ENCODE peak calls at places on chromosome 15, in seven cellular contexts. E is heart right ventricle; B is activated CD8-positive, alpha-beta memory T cell treated with anti-CD3 and anti-CD28 coated beads, Interleukin-2, amount 50 U/mL, for 4 hours; U is CD8-positive, alpha-beta T cell; C is activated naive CD4-positive, alpha-beta T cell treated with Interleukin-2 at 50 U/mL for 16 hours; Y is stomach; Z is B cell. G is an unnamed sample.

GRCh38 chr15:47432831-47433230 is 284.5 kb upstream of the SEMA6D start:
- DNase-seq in E (no peak), B (no peak), U (no peak), C (no peak), Y (no peak), Z (no peak), G (no peak)

GRCh38 chr15:58521293-58521991 is 89.7 kb downstream of the LIPC start:
- DNase-seq in E (peak; percentile 38), B (no peak), U (no peak), C (no peak), Y (no peak), Z (no peak), G (no peak)

GRCh38 chr15:65323071-65323511 is 18.6 kb downstream of the RNU5B-1 start:
- DNase-seq in E (peak; percentile 79), B (no peak), U (no peak), C (no peak), Y (no peak), Z (no peak), G (peak; percentile 41)

GRCh38 chr15:25850154-25851111 is 12.7 kb downstream of the ATP10A start:
- DNase-seq in E (peak; percentile 79), B (peak; percentile 76), U (peak; percentile 74), C (peak; percentile 73), Y (peak; percentile 52), Z (peak; percentile 78), G (peak; percentile 64)

GRCh38 chr15:58462547-58462946 is 30.8 kb downstream of the LIPC start:
- DNase-seq in E (no peak), B (no peak), U (no peak), C (no peak), Y (peak; percentile 67), Z (no peak), G (peak; percentile 66)

GRCh38 chr15:67065531-67066005 is at the start of gene SMAD3:
- DNase-seq in E (peak; percentile 91), B (peak; percentile 71), U (peak; percentile 71), C (peak; percentile 77), Y (peak; percentile 92), Z (peak; percentile 89), G (peak; percentile 93)

GRCh38 chr15:58932791-58933310 is 628 bp downstream of the SLTM start:
- DNase-seq in E (peak; percentile 19), B (no peak), U (no peak), C (no peak), Y (peak; percentile 54), Z (no peak), G (no peak)

GRCh38 chr15:94070341-94071275 is 160.8 kb upstream of the MCTP2 start:
- DNase-seq in E (no peak), B (no peak), U (no peak), C (no peak), Y (peak; percentile 27), Z (no peak), G (peak; percentile 25)

GRCh38 chr15:37101634-37102314 is 1.4 kb upstream of the MEIS2 start:
- DNase-seq in E (peak; percentile 81), B (no peak), U (no peak), C (no peak), Y (peak; percentile 74), Z (peak; percentile 32), G (peak; percentile 57)

GRCh38 chr15:80695099-80695910 is at the start of gene ABHD17C:
- DNase-seq in E (peak; percentile 39), B (peak; percentile 51), U (peak; percentile 36), C (peak; percentile 51), Y (peak; percentile 76), Z (peak; percentile 69), G (peak; percentile 74)

GRCh38 chr15:88637436-88637835 is 1.4 kb upstream of the ISG20 start:
- DNase-seq in E (no peak), B (no peak), U (no peak), C (no peak), Y (no peak), Z (no peak), G (no peak)

GRCh38 chr15:90660195-90660995 is 56.8 kb upstream of the BLM start:
- DNase-seq in E (peak; percentile 76), B (peak; percentile 71), U (peak; percentile 66), C (peak; percentile 81), Y (peak; percentile 43), Z (peak; percentile 53), G (peak; percentile 54)

GRCh38 chr15:100879046-100879445 is 585 bp upstream of the ALDH1A3 start:
- DNase-seq in E (no peak), B (no peak), U (no peak), C (no peak), Y (no peak), Z (no peak), G (no peak)

GRCh38 chr15:85587707-85588441 is 206.9 kb downstream of the KLHL25 start:
- DNase-seq in E (no peak), B (no peak), U (no peak), C (no peak), Y (no peak), Z (no peak), G (no peak)

GRCh38 chr15:100785181-100786138 is 94.2 kb upstream of the ALDH1A3 start:
- DNase-seq in E (no peak), B (no peak), U (no peak), C (no peak), Y (no peak), Z (no peak), G (no peak)

GRCh38 chr15:56987286-56987685 is 68.8 kb downstream of the TCF12 start:
- DNase-seq in E (no peak), B (no peak), U (no peak), C (no peak), Y (no peak), Z (no peak), G (no peak)